ENCODE peak calls at places on chromosomes 13 and 19, in seven cellular contexts. J, V, P, M, C, R and E are unnamed samples.

GRCh38 chr19:12867120-12868099 is 13.8 kb downstream of the DNASE2 start:
- DNase-seq in J (no peak), V (peak; percentile 84), P (peak; percentile 53), M (no peak), C (peak; percentile 95), R (peak; percentile 96), E (no peak)

GRCh38 chr19:15248648-15249559 is 16.7 kb upstream of the EPHX3 start:
- DNase-seq in J (no peak), V (no peak), P (peak; percentile 48), M (no peak), C (no peak), R (no peak), E (peak; percentile 90)

GRCh38 chr13:85558118-85558517 is 241.1 kb downstream of the SLITRK6 start:
- DNase-seq in J (no peak), V (no peak), P (no peak), M (no peak), C (no peak), R (no peak), E (no peak)

GRCh38 chr19:13095934-13096890 is 6.4 kb downstream of the LYL1 start:
- DNase-seq in J (no peak), V (peak; percentile 86), P (no peak), M (no peak), C (peak; percentile 90), R (no peak), E (no peak)

GRCh38 chr13:92843549-92843948 is 383.1 kb upstream of the GPC6 start:
- DNase-seq in J (no peak), V (no peak), P (no peak), M (no peak), C (no peak), R (no peak), E (no peak)

GRCh38 chr13:98549006-98549727 is 27.7 kb downstream of the STK24 start:
- DNase-seq in J (no peak), V (no peak), P (no peak), M (no peak), C (no peak), R (no peak), E (no peak)

GRCh38 chr19:39913682-39914333 is 20.6 kb downstream of the FCGBP start:
- DNase-seq in J (no peak), V (no peak), P (no peak), M (no peak), C (no peak), R (no peak), E (no peak)

GRCh38 chr19:6412111-6412999 is 12.3 kb downstream of the KHSRP start:
- DNase-seq in J (no peak), V (peak; percentile 78), P (no peak), M (peak; percentile 31), C (peak; percentile 73), R (no peak), E (no peak)

GRCh38 chr19:41705393-41706174 is 2.8 kb upstream of the CEACAM5 start:
- DNase-seq in J (no peak), V (no peak), P (no peak), M (no peak), C (peak; percentile 35), R (no peak), E (peak; percentile 75)

GRCh38 chr19:5622465-5623396 is at the start of the genes SAFB and SAFB2:
- DNase-seq in J (peak; percentile 99), V (peak; percentile 99), P (peak; percentile 99), M (peak; percentile 99), C (peak; percentile 99), R (peak; percentile 91), E (peak; percentile 100)

GRCh38 chr19:15124572-15125231 is 17.5 kb downstream of the SYDE1 start:
- DNase-seq in J (no peak), V (peak; percentile 88), P (no peak), M (no peak), C (no peak), R (peak; percentile 28), E (no peak)

GRCh38 chr19:13269348-13269747 is 119.1 kb downstream of the IER2 start:
- DNase-seq in J (no peak), V (no peak), P (no peak), M (no peak), C (no peak), R (no peak), E (no peak)

GRCh38 chr19:8478605-8479004 is 23.8 kb downstream of the PRAM1 start:
- DNase-seq in J (no peak), V (no peak), P (no peak), M (no peak), C (no peak), R (no peak), E (no peak)

GRCh38 chr13:32200741-32201140 is 114.4 kb downstream of the ZAR1L start:
- DNase-seq in J (no peak), V (no peak), P (no peak), M (no peak), C (no peak), R (no peak), E (no peak)

GRCh38 chr13:33639640-33640080 is 178.3 kb upstream of the RFC3 start:
- DNase-seq in J (no peak), V (no peak), P (no peak), M (no peak), C (no peak), R (no peak), E (no peak)

GRCh38 chr19:52567921-52568320 is 2.2 kb upstream of the ZNF701 start:
- DNase-seq in J (no peak), V (no peak), P (no peak), M (no peak), C (no peak), R (no peak), E (no peak)

GRCh38 chr19:10835089-10835753 is 791 bp downstream of the TMED1 start:
- DNase-seq in J (no peak), V (no peak), P (peak; percentile 27), M (no peak), C (peak; percentile 99), R (peak; percentile 98), E (no peak)

GRCh38 chr13:73368608-73369007 is 309.8 kb downstream of the KLF5 start:
- DNase-seq in J (no peak), V (no peak), P (no peak), M (no peak), C (no peak), R (no peak), E (no peak)

GRCh38 chr19:49343127-49343526 is 7.9 kb downstream of the CD37 start:
- DNase-seq in J (no peak), V (no peak), P (no peak), M (no peak), C (no peak), R (no peak), E (peak; percentile 27)

GRCh38 chr13:92510416-92510815 is 716.2 kb upstream of the GPC6 start:
- DNase-seq in J (no peak), V (no peak), P (no peak), M (no peak), C (no peak), R (no peak), E (no peak)

GRCh38 chr19:10295305-10295846 is 5.6 kb downstream of the ICAM5 start:
- DNase-seq in J (no peak), V (peak; percentile 52), P (no peak), M (no peak), C (no peak), R (peak; percentile 82), E (no peak)

DNA sequence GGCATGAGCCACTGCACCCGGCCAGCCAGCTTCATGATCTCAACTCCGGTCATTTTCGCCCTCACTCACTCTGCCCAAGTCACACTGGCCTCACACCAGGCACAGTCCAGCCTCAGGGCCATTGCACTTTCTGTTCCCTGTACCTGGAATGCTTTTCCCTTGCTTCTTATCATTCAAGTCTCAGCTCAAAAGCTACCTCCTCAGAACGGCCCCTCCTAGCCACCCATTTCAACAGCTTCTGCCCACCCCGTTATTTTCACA is 2.5 kb upstream of the TLE2 start:
- DNase-seq in J (no peak), V (no peak), P (no peak), M (no peak), C (no peak), R (no peak), E (no peak)
- TF ChIP-seq POLR2AphosphoS5 in J (no peak), V (no peak), P (no peak), M (no peak), C (no peak), R (no peak), E (no peak)

GRCh38 chr19:58551577-58552471 is 3.1 kb downstream of the CHMP2A start:
- DNase-seq in J (no peak), V (no peak), P (no peak), M (no peak), C (no peak), R (no peak), E (peak; percentile 49)
- TF ChIP-seq POLR2AphosphoS5 in J (no peak), V (peak; percentile 18), P (no peak), M (peak; percentile 41), C (no peak), R (peak; percentile 86), E (no peak)

DNA sequence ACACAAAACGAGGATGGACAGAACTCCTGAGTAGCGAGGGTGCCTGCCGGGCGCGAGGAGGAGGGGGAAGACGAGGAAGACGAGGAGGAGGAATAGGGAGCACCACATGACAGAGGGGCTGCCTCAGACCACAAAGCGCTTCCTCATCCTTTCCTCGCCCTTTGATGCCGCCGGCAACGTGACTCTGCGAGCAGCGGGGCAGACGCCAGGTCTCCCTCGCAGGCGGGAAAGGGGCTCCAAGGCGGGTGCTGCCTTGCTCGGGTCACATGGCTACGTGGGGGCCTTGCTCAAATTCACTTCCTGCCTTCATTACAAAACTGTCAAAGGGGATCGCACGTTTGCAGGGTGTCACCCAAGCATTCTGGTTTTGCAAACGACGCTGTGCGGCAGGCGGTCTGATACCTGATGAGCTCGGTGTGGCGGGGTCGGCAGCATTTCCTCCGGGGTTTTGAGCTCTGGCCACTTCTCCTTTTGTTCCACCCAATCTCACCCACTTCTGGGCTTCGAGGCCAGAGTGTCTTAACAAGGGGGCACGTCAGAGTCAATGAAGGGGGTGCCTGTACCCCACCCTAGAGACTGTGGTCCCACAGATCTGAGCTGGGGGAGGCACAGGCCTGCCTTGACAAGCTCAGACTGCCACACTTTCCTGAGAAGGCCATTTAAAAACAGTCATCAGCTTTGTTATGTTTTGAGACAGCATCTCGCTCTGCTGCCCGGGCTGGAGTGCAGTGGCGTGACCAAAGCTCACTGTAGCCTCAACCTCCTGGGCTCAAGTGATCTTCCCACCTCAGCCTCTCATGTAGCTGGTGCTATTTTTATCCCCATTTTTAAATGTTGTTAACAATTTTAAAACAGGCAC is 14.9 kb downstream of the MAP2K2 start:
- DNase-seq in J (no peak), V (no peak), P (no peak), M (no peak), C (no peak), R (peak; percentile 81), E (no peak)
- TF ChIP-seq POLR2AphosphoS5 in J (no peak), V (no peak), P (no peak), M (no peak), C (no peak), R (peak; percentile 51), E (no peak)

GRCh38 chr13:97328222-97328790 is 105.7 kb upstream of the RAP2A start:
- DNase-seq in J (peak; percentile 82), V (no peak), P (peak; percentile 30), M (no peak), C (no peak), R (no peak), E (no peak)

GRCh38 chr13:97329331-97329730 is 104.6 kb upstream of the RAP2A start:
- DNase-seq in J (peak; percentile 34), V (no peak), P (peak; percentile 39), M (no peak), C (no peak), R (no peak), E (no peak)

GRCh38 chr13:97332725-97333124 is 101.2 kb upstream of the RAP2A start:
- DNase-seq in J (peak; percentile 60), V (no peak), P (no peak), M (no peak), C (no peak), R (no peak), E (no peak)

GRCh38 chr13:97327521-97328221 is 105.5 kb downstream of the MBNL2 start:
- DNase-seq in J (peak; percentile 21), V (no peak), P (no peak), M (no peak), C (peak; percentile 16), R (no peak), E (no peak)

GRCh38 chr13:97330448-97330847 is 103.5 kb upstream of the RAP2A start:
- DNase-seq in J (no peak), V (no peak), P (no peak), M (no peak), C (no peak), R (no peak), E (no peak)
- TF ChIP-seq POLR2AphosphoS5 in J (no peak), V (no peak), P (no peak), M (no peak), C (no peak), R (no peak), E (no peak)